ENCODE peak calls at places on chromosomes 1 and 21, in seven cellular contexts. C, U, Y, M, D, H and R are unnamed samples.

GRCh38 chr1:157412308-157412707 is 140.0 kb downstream of the FCRL5 start:
- DNase-seq in D (no peak), M (no peak), Y (no peak), U (no peak), C (no peak), H (no peak), R (no peak)

GRCh38 chr1:241957692-241958494 is at the start of gene BECN2:
- DNase-seq in M (no peak), C (no peak), D (no peak), Y (peak; percentile 16), U (no peak), H (no peak), R (no peak)

GRCh38 chr1:243501002-243501401 is 245.2 kb downstream of the SDCCAG8 start:
- DNase-seq in C (no peak), U (peak; percentile 93), H (no peak), D (peak; percentile 28), Y (no peak), M (no peak), R (no peak)

GRCh38 chr1:77680173-77680572 is 2.3 kb downstream of the ZZZ3 start:
- DNase-seq in Y (no peak), U (no peak), M (no peak), C (no peak), H (no peak), D (no peak), R (no peak)

GRCh38 chr1:201172999-201173610 is 17.5 kb upstream of the IGFN1 start:
- DNase-seq in U (peak; percentile 54), Y (peak; percentile 29), C (no peak), H (no peak), M (no peak), D (peak; percentile 14), R (no peak)

GRCh38 chr1:172497230-172497629 is 35.7 kb upstream of the SUCO start:
- DNase-seq in U (peak; percentile 11), C (no peak), H (peak; percentile 34), Y (peak; percentile 4), M (peak; percentile 26), D (no peak), R (no peak)

GRCh38 chr1:107594541-107594940 is 370.4 kb downstream of the VAV3 start:
- DNase-seq in M (no peak), D (no peak), Y (no peak), C (no peak), H (no peak), U (no peak), R (no peak)

GRCh38 chr1:26419494-26419893 is 8.9 kb downstream of the LIN28A start:
- DNase-seq in D (no peak), U (no peak), Y (no peak), C (no peak), M (no peak), H (no peak), R (no peak)

GRCh38 chr1:70008658-70009057 is 196.7 kb downstream of the LRRC40 start:
- DNase-seq in M (no peak), U (no peak), C (no peak), D (no peak), Y (no peak), H (no peak), R (no peak)

GRCh38 chr1:213060836-213061235 is 9.8 kb downstream of the RPS6KC1 start:
- DNase-seq in D (no peak), H (no peak), Y (no peak), U (no peak), C (no peak), M (no peak), R (no peak)

GRCh38 chr1:205936846-205937707 is 6.2 kb downstream of the SLC26A9 start:
- DNase-seq in C (no peak), Y (peak; percentile 52), D (peak; percentile 61), M (no peak), U (peak; percentile 68), H (peak; percentile 65), R (no peak)

GRCh38 chr21:16534408-16535099 is 804.8 kb downstream of the USP25 start:
- DNase-seq in H (peak; percentile 46), D (no peak), C (peak; percentile 71), U (peak; percentile 32), Y (peak; percentile 70), M (peak; percentile 79), R (peak; percentile 90)

GRCh38 chr1:183470147-183470960 is 1.9 kb upstream of the SMG7 start:
- DNase-seq in U (peak; percentile 47), D (peak; percentile 60), H (peak; percentile 60), M (peak; percentile 78), Y (peak; percentile 83), C (peak; percentile 84), R (peak; percentile 91)

GRCh38 chr1:1026599-1027413 is 6.9 kb downstream of the AGRN start:
- DNase-seq in C (no peak), H (no peak), U (no peak), Y (no peak), M (no peak), D (no peak), R (no peak)

GRCh38 chr1:32877211-32878110 is 6.7 kb upstream of the FNDC5 start:
- DNase-seq in D (no peak), U (no peak), H (no peak), Y (no peak), M (no peak), C (no peak), R (peak; percentile 66)

GRCh38 chr21:33541105-33541711 is 709 bp downstream of the GART start:
- DNase-seq in M (no peak), U (peak; percentile 39), C (no peak), Y (peak; percentile 40), D (no peak), H (no peak), R (no peak)

GRCh38 chr1:51978099-51978498 is 12.4 kb downstream of the RAB3B start:
- DNase-seq in U (no peak), M (no peak), D (no peak), Y (no peak), H (no peak), C (no peak), R (no peak)

GRCh38 chr21:45876381-45877159 is 105.0 kb upstream of the COL6A1 start:
- DNase-seq in M (no peak), Y (no peak), U (no peak), C (no peak), H (no peak), D (no peak), R (no peak)

GRCh38 chr1:187244623-187245022 is 415.9 kb downstream of the PLA2G4A start:
- DNase-seq in H (no peak), C (no peak), M (no peak), U (no peak), D (no peak), Y (no peak), R (no peak)

GRCh38 chr1:246591504-246591903 is 25.2 kb downstream of the CNST start:
- DNase-seq in U (no peak), H (no peak), M (no peak), Y (no peak), D (no peak), C (no peak), R (no peak)

GRCh38 chr1:88080875-88081274 is 603.2 kb upstream of the PKN2 start:
- DNase-seq in U (no peak), H (no peak), D (no peak), Y (no peak), M (no peak), C (no peak), R (no peak)
- H3K4me3 ChIP-seq in U (no peak overlapping the region), H (no peak overlapping the region), D (no peak overlapping the region), Y (no peak overlapping the region), M (no peak overlapping the region), C (no peak overlapping the region), R (no peak overlapping the region)

DNA sequence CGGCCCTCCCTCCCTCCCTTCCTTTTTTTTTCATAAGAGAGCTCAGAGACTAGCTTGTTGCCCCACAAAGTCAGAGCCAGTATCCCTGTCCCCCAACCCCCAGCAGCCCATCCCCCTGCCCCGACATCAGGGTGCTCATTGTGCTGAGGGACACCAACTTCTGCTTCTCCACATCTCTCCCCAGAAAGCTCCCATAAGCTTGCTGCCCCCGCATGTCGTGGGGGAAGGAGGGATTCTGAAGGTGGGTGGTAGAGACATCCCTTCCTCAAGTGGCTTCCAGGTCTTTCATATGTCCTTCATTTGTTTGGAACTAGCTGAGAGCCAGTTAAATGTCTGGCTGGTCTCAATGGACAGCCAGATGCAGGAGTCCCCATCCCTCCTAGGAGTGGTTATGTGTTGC is 41.2 kb downstream of the RHBG start:
- DNase-seq in C (no peak), M (no peak), U (no peak), H (no peak), D (no peak), Y (no peak), R (no peak)
- H3K4me3 ChIP-seq in C (no peak overlapping the region), M (no peak overlapping the region), U (no peak overlapping the region), H (no peak overlapping the region), D (no peak overlapping the region), Y (no peak overlapping the region), R (no peak overlapping the region)

GRCh38 chr1:160425847-160426246 is 25.5 kb downstream of the VANGL2 start:
- DNase-seq in M (no peak), D (no peak), H (no peak), Y (no peak), U (no peak), C (no peak), R (no peak)
- H3K4me3 ChIP-seq in M (no peak overlapping the region), D (no peak overlapping the region), H (no peak overlapping the region), Y (no peak overlapping the region), U (no peak overlapping the region), C (no peak overlapping the region), R (no peak overlapping the region)

DNA sequence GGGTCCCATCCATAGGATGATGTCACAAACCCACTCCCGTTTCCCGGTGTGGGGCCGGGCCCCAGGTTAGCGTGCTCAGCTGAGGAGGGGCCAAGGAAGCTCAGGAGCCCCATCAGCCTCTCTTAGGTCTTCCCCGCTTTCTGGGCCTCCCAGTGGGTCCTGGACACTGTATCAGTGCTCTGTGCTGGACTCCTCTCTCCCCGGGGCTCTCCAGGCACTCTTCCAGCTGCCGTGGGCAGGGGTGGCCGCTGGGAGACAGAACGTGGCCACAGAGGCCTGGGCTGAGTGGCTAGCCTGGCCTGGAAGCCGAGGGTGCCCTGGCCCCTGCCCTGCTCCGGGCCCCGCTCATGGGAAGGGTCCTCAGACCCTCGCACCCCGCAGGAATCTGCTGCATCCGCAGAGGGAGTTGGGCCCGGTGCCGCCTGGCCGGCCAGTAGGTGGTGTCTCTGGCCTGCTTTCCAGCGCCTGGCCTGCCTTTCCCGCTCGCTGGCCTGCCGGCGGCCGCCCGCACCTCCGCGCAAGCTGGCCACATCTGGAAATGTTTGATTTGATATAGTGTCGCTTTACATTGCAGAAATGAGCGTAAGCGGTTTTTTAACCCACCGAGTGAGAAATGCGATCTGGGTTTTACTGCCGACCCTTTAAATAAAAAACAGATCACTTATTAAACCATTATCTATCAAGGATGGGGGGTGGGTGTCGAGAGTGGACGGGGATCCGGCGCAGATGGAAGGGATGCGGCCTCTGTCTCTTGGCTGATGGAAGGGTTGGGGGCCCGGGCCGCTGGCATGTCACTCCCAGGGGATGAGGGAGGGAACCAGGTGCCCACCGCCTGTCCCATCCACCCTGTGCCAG is 74.4 kb upstream of the TTC34 start:
- DNase-seq in D (no peak), M (no peak), Y (peak; percentile 28), H (no peak), C (no peak), U (no peak), R (no peak)
- H3K4me3 ChIP-seq in D (no peak overlapping the region), M (no peak overlapping the region), Y (no peak overlapping the region), H (no peak overlapping the region), C (peak overlapping the region; percentile 38), U (no peak overlapping the region), R (no peak overlapping the region)